ENCODE peak calls at places on chromosome 9, in ten cellular contexts. One of them, this sample, is unnamed.

GRCh38 chr9:89564257-89564878 is 40.4 kb upstream of the GADD45G start:
- DNase-seq in myocyte: peak; percentile 32
- DNase-seq in cardiac fibroblast: peak; percentile 9
- DNase-seq in DMS 273 treated with DMSO at 0.1 percent for 48 hours: peak; percentile 74
- DNase-seq in T follicular helper cell: no peak
- DNase-seq in stomach: no peak
- DNase-seq in adipocyte: no peak
- DNase-seq in HTR-8/SVneo: peak; percentile 9
- DNase-seq in ovary: no peak
- DNase-seq in endothelial cell of umbilical vein: peak; percentile 12
- DNase-seq in this sample: no peak

GRCh38 chr9:106860731-106861584 is 2.0 kb upstream of the ZNF462 start:
- DNase-seq in endothelial cell of umbilical vein: peak; percentile 54
- DNase-seq in ovary: peak; percentile 53
- DNase-seq in adipocyte: peak; percentile 67
- DNase-seq in cardiac fibroblast: peak; percentile 43
- DNase-seq in DMS 273 treated with DMSO at 0.1 percent for 48 hours: no peak
- DNase-seq in T follicular helper cell: no peak
- DNase-seq in myocyte: peak; percentile 67
- DNase-seq in stomach: no peak
- DNase-seq in HTR-8/SVneo: peak; percentile 12
- DNase-seq in this sample: no peak

GRCh38 chr9:61673664-61674381 is 484.0 kb downstream of the SPATA31A7 start:
- DNase-seq in adipocyte: no peak
- DNase-seq in endothelial cell of umbilical vein: no peak
- DNase-seq in DMS 273 treated with DMSO at 0.1 percent for 48 hours: no peak
- DNase-seq in ovary: no peak
- DNase-seq in myocyte: no peak
- DNase-seq in cardiac fibroblast: no peak
- DNase-seq in T follicular helper cell: no peak
- DNase-seq in stomach: no peak
- DNase-seq in HTR-8/SVneo: no peak
- DNase-seq in this sample: no peak

GRCh38 chr9:77307166-77307565 is 129.8 kb downstream of the VPS13A start:
- DNase-seq in ovary: no peak
- DNase-seq in DMS 273 treated with DMSO at 0.1 percent for 48 hours: no peak
- DNase-seq in myocyte: no peak
- DNase-seq in cardiac fibroblast: no peak
- DNase-seq in endothelial cell of umbilical vein: no peak
- DNase-seq in adipocyte: no peak
- DNase-seq in stomach: no peak
- DNase-seq in HTR-8/SVneo: no peak
- DNase-seq in T follicular helper cell: no peak
- DNase-seq in this sample: no peak

GRCh38 chr9:136403538-136403914 is 3.6 kb upstream of the SNAPC4 start:
- DNase-seq in ovary: no peak
- DNase-seq in stomach: no peak
- DNase-seq in HTR-8/SVneo: no peak
- DNase-seq in myocyte: no peak
- DNase-seq in adipocyte: no peak
- DNase-seq in cardiac fibroblast: no peak
- DNase-seq in DMS 273 treated with DMSO at 0.1 percent for 48 hours: no peak
- DNase-seq in T follicular helper cell: peak; percentile 56
- DNase-seq in endothelial cell of umbilical vein: no peak
- DNase-seq in this sample: peak; percentile 72

GRCh38 chr9:6910032-6910431 is 152.3 kb downstream of the KDM4C start:
- DNase-seq in adipocyte: peak; percentile 57
- DNase-seq in myocyte: peak; percentile 33
- DNase-seq in cardiac fibroblast: peak; percentile 52
- DNase-seq in endothelial cell of umbilical vein: peak; percentile 17
- DNase-seq in T follicular helper cell: no peak
- DNase-seq in stomach: no peak
- DNase-seq in DMS 273 treated with DMSO at 0.1 percent for 48 hours: no peak
- DNase-seq in HTR-8/SVneo: no peak
- DNase-seq in ovary: no peak
- DNase-seq in this sample: no peak

GRCh38 chr9:35285731-35286130 is 123.9 kb downstream of the UNC13B start:
- DNase-seq in stomach: no peak
- DNase-seq in adipocyte: no peak
- DNase-seq in cardiac fibroblast: no peak
- DNase-seq in DMS 273 treated with DMSO at 0.1 percent for 48 hours: no peak
- DNase-seq in HTR-8/SVneo: no peak
- DNase-seq in ovary: no peak
- DNase-seq in endothelial cell of umbilical vein: no peak
- DNase-seq in myocyte: no peak
- DNase-seq in T follicular helper cell: no peak
- DNase-seq in this sample: no peak

GRCh38 chr9:99336531-99336930 is 114.4 kb downstream of the SEC61B start:
- DNase-seq in cardiac fibroblast: no peak
- DNase-seq in T follicular helper cell: no peak
- DNase-seq in stomach: no peak
- DNase-seq in DMS 273 treated with DMSO at 0.1 percent for 48 hours: no peak
- DNase-seq in myocyte: peak; percentile 6
- DNase-seq in endothelial cell of umbilical vein: no peak
- DNase-seq in adipocyte: no peak
- DNase-seq in ovary: no peak
- DNase-seq in HTR-8/SVneo: no peak
- DNase-seq in this sample: no peak

GRCh38 chr9:116286287-116286686 is 132.7 kb downstream of the PAPPA start:
- DNase-seq in adipocyte: no peak
- DNase-seq in DMS 273 treated with DMSO at 0.1 percent for 48 hours: no peak
- DNase-seq in myocyte: no peak
- DNase-seq in ovary: no peak
- DNase-seq in HTR-8/SVneo: no peak
- DNase-seq in stomach: no peak
- DNase-seq in T follicular helper cell: no peak
- DNase-seq in cardiac fibroblast: no peak
- DNase-seq in endothelial cell of umbilical vein: no peak
- DNase-seq in this sample: no peak

GRCh38 chr9:135864447-135865049 is 42.8 kb downstream of the CAMSAP1 start:
- DNase-seq in HTR-8/SVneo: peak; percentile 52
- DNase-seq in stomach: peak; percentile 66
- DNase-seq in T follicular helper cell: peak; percentile 58
- DNase-seq in cardiac fibroblast: peak; percentile 65
- DNase-seq in myocyte: peak; percentile 66
- DNase-seq in endothelial cell of umbilical vein: peak; percentile 51
- DNase-seq in ovary: peak; percentile 72
- DNase-seq in DMS 273 treated with DMSO at 0.1 percent for 48 hours: no peak
- DNase-seq in adipocyte: peak; percentile 79
- DNase-seq in this sample: peak; percentile 53

GRCh38 chr9:119726035-119726434 is 356.8 kb upstream of the BRINP1 start:
- DNase-seq in adipocyte: no peak
- DNase-seq in HTR-8/SVneo: no peak
- DNase-seq in ovary: no peak
- DNase-seq in cardiac fibroblast: no peak
- DNase-seq in DMS 273 treated with DMSO at 0.1 percent for 48 hours: no peak
- DNase-seq in myocyte: no peak
- DNase-seq in T follicular helper cell: no peak
- DNase-seq in endothelial cell of umbilical vein: no peak
- DNase-seq in stomach: no peak
- DNase-seq in this sample: no peak

GRCh38 chr9:130301483-130302286 is 36.1 kb downstream of the HMCN2 start:
- DNase-seq in cardiac fibroblast: peak; percentile 26
- DNase-seq in HTR-8/SVneo: no peak
- DNase-seq in DMS 273 treated with DMSO at 0.1 percent for 48 hours: no peak
- DNase-seq in ovary: no peak
- DNase-seq in endothelial cell of umbilical vein: no peak
- DNase-seq in stomach: no peak
- DNase-seq in adipocyte: peak; percentile 33
- DNase-seq in myocyte: peak; percentile 56
- DNase-seq in T follicular helper cell: no peak
- DNase-seq in this sample: no peak

GRCh38 chr9:38208206-38208901 is 139.3 kb upstream of the SHB start:
- DNase-seq in endothelial cell of umbilical vein: no peak
- DNase-seq in HTR-8/SVneo: no peak
- DNase-seq in cardiac fibroblast: no peak
- DNase-seq in ovary: no peak
- DNase-seq in adipocyte: no peak
- DNase-seq in DMS 273 treated with DMSO at 0.1 percent for 48 hours: no peak
- DNase-seq in T follicular helper cell: no peak
- DNase-seq in stomach: no peak
- DNase-seq in myocyte: no peak
- DNase-seq in this sample: no peak

GRCh38 chr9:130391863-130392262 is 52.9 kb upstream of the ASS1 start:
- DNase-seq in HTR-8/SVneo: no peak
- DNase-seq in DMS 273 treated with DMSO at 0.1 percent for 48 hours: no peak
- DNase-seq in adipocyte: no peak
- DNase-seq in myocyte: no peak
- DNase-seq in stomach: no peak
- DNase-seq in endothelial cell of umbilical vein: no peak
- DNase-seq in T follicular helper cell: no peak
- DNase-seq in ovary: no peak
- DNase-seq in cardiac fibroblast: no peak
- DNase-seq in this sample: no peak

GRCh38 chr9:91960367-91960766 is 10.3 kb upstream of the ROR2 start:
- DNase-seq in myocyte: no peak
- DNase-seq in DMS 273 treated with DMSO at 0.1 percent for 48 hours: no peak
- DNase-seq in ovary: no peak
- DNase-seq in stomach: no peak
- DNase-seq in cardiac fibroblast: no peak
- DNase-seq in HTR-8/SVneo: no peak
- DNase-seq in adipocyte: no peak
- DNase-seq in endothelial cell of umbilical vein: no peak
- DNase-seq in T follicular helper cell: no peak
- DNase-seq in this sample: no peak

GRCh38 chr9:70441622-70442021 is 27.2 kb upstream of the KLF9 start:
- DNase-seq in cardiac fibroblast: no peak
- DNase-seq in T follicular helper cell: no peak
- DNase-seq in stomach: no peak
- DNase-seq in adipocyte: no peak
- DNase-seq in myocyte: no peak
- DNase-seq in DMS 273 treated with DMSO at 0.1 percent for 48 hours: no peak
- DNase-seq in HTR-8/SVneo: no peak
- DNase-seq in ovary: no peak
- DNase-seq in endothelial cell of umbilical vein: no peak
- DNase-seq in this sample: no peak

GRCh38 chr9:27610622-27611021 is 37.3 kb upstream of the C9orf72 start:
- DNase-seq in T follicular helper cell: no peak
- DNase-seq in endothelial cell of umbilical vein: no peak
- DNase-seq in adipocyte: no peak
- DNase-seq in HTR-8/SVneo: no peak
- DNase-seq in myocyte: no peak
- DNase-seq in cardiac fibroblast: no peak
- DNase-seq in stomach: no peak
- DNase-seq in DMS 273 treated with DMSO at 0.1 percent for 48 hours: no peak
- DNase-seq in ovary: no peak
- DNase-seq in this sample: no peak

This sample was measured in activated effector memory CD4-positive, alpha-beta T cell treated with Interleukin-2 at 50 U/mL for 16 hours.